ENCODE peak calls at places on chromosomes 5 and 9, in seven cellular contexts. One of them, this sample, is unnamed.

GRCh38 chr5:72156921-72157320 is 49.6 kb downstream of the MAP1B start:
- DNase-seq in naive thymus-derived CD4-positive, alpha-beta T cell: no peak
- DNase-seq in A549: no peak
- DNase-seq in skeletal muscle cell: peak
- DNase-seq in naive thymus-derived CD8-positive, alpha-beta T cell: no peak
- DNase-seq in CD4-positive, alpha-beta T cell: no peak
- DNase-seq in foreskin fibroblast: peak
- DNase-seq in this sample: no peak

GRCh38 chr9:126150411-126151030 is 176.1 kb upstream of the MVB12B start:
- DNase-seq in naive thymus-derived CD4-positive, alpha-beta T cell: no peak
- DNase-seq in A549: no peak
- DNase-seq in skeletal muscle cell: no peak
- DNase-seq in naive thymus-derived CD8-positive, alpha-beta T cell: no peak
- DNase-seq in CD4-positive, alpha-beta T cell: no peak
- DNase-seq in foreskin fibroblast: no peak
- DNase-seq in this sample: no peak

GRCh38 chr5:87156631-87157030 is 111.1 kb upstream of the RASA1 start:
- DNase-seq in naive thymus-derived CD4-positive, alpha-beta T cell: no peak
- DNase-seq in A549: no peak
- DNase-seq in skeletal muscle cell: no peak
- DNase-seq in naive thymus-derived CD8-positive, alpha-beta T cell: no peak
- DNase-seq in CD4-positive, alpha-beta T cell: no peak
- DNase-seq in foreskin fibroblast: no peak
- DNase-seq in this sample: no peak

GRCh38 chr5:4570047-4571015 is 569.8 kb upstream of the ADAMTS16 start:
- DNase-seq in naive thymus-derived CD4-positive, alpha-beta T cell: no peak
- DNase-seq in A549: no peak
- DNase-seq in skeletal muscle cell: no peak
- DNase-seq in naive thymus-derived CD8-positive, alpha-beta T cell: no peak
- DNase-seq in CD4-positive, alpha-beta T cell: no peak
- DNase-seq in foreskin fibroblast: no peak
- DNase-seq in this sample: no peak

GRCh38 chr5:177546262-177546741 is 8.1 kb downstream of the FAM193B start:
- DNase-seq in naive thymus-derived CD4-positive, alpha-beta T cell: no peak
- DNase-seq in A549: peak
- DNase-seq in skeletal muscle cell: peak
- DNase-seq in naive thymus-derived CD8-positive, alpha-beta T cell: no peak
- DNase-seq in CD4-positive, alpha-beta T cell: no peak
- DNase-seq in foreskin fibroblast: peak
- DNase-seq in this sample: no peak

GRCh38 chr9:36598281-36598680 is 25.6 kb downstream of the MELK start:
- DNase-seq in naive thymus-derived CD4-positive, alpha-beta T cell: no peak
- DNase-seq in A549: no peak
- DNase-seq in skeletal muscle cell: peak
- DNase-seq in naive thymus-derived CD8-positive, alpha-beta T cell: no peak
- DNase-seq in CD4-positive, alpha-beta T cell: no peak
- DNase-seq in foreskin fibroblast: peak
- DNase-seq in this sample: no peak

GRCh38 chr9:97293207-97293721 is 14.2 kb upstream of the CCDC180 start:
- DNase-seq in naive thymus-derived CD4-positive, alpha-beta T cell: no peak
- DNase-seq in A549: no peak
- DNase-seq in skeletal muscle cell: peak
- DNase-seq in naive thymus-derived CD8-positive, alpha-beta T cell: no peak
- DNase-seq in CD4-positive, alpha-beta T cell: no peak
- DNase-seq in foreskin fibroblast: peak
- DNase-seq in this sample: no peak

GRCh38 chr5:69238760-69239251 is 4.1 kb downstream of the CDK7 start:
- DNase-seq in naive thymus-derived CD4-positive, alpha-beta T cell: no peak
- DNase-seq in A549: peak
- DNase-seq in skeletal muscle cell: peak
- DNase-seq in naive thymus-derived CD8-positive, alpha-beta T cell: no peak
- DNase-seq in CD4-positive, alpha-beta T cell: no peak
- DNase-seq in foreskin fibroblast: peak
- DNase-seq in this sample: no peak

GRCh38 chr9:115672477-115673316 is 480.9 kb upstream of the PAPPA start:
- DNase-seq in naive thymus-derived CD4-positive, alpha-beta T cell: no peak
- DNase-seq in A549: peak
- DNase-seq in skeletal muscle cell: peak
- DNase-seq in naive thymus-derived CD8-positive, alpha-beta T cell: no peak
- DNase-seq in CD4-positive, alpha-beta T cell: no peak
- DNase-seq in foreskin fibroblast: peak
- DNase-seq in this sample: no peak

GRCh38 chr9:77156646-77157371 is 20.5 kb upstream of the VPS13A start:
- DNase-seq in naive thymus-derived CD4-positive, alpha-beta T cell: no peak
- DNase-seq in A549: no peak
- DNase-seq in skeletal muscle cell: no peak
- DNase-seq in naive thymus-derived CD8-positive, alpha-beta T cell: no peak
- DNase-seq in CD4-positive, alpha-beta T cell: no peak
- DNase-seq in foreskin fibroblast: peak
- DNase-seq in this sample: no peak